ENCODE peak calls at places on chromosomes 12 and 14, in six cellular contexts. K is NCI-H1092, W is glomerular endothelial cell, R is T-helper 22 cell, X is WERI-Rb-1, L is GM19239. C is an unnamed sample.

GRCh38 chr12:17918013-17918412 is 172.0 kb downstream of the RERGL start:
- DNase-seq in K (no peak), W (no peak), R (no peak), X (no peak), L (no peak), C (no peak)

GRCh38 chr14:86788229-86788628 is 1204.8 kb downstream of the GALC start:
- DNase-seq in K (no peak), W (no peak), R (no peak), X (no peak), L (no peak), C (no peak)

GRCh38 chr12:64737539-64737938 is 21.7 kb downstream of the GNS start:
- DNase-seq in K (no peak), W (no peak), R (peak), X (no peak), L (no peak), C (no peak)

GRCh38 chr12:48985475-48985897 is 7.4 kb downstream of the WNT1 start:
- DNase-seq in K (no peak), W (no peak), R (no peak), X (no peak), L (no peak), C (no peak)

GRCh38 chr14:73467377-73467776 is 9.0 kb upstream of the NUMB start:
- DNase-seq in K (no peak), W (no peak), R (no peak), X (no peak), L (no peak), C (no peak)

GRCh38 chr14:68719634-68720384 is 73.1 kb downstream of the ZFP36L1 start:
- DNase-seq in K (no peak), W (no peak), R (no peak), X (no peak), L (no peak), C (no peak)

GRCh38 chr12:82942521-82942920 is 255.8 kb downstream of the TMTC2 start:
- DNase-seq in K (no peak), W (no peak), R (no peak), X (no peak), L (no peak), C (no peak)

GRCh38 chr12:97380440-97380839 is 82.2 kb upstream of the RMST start:
- DNase-seq in K (no peak), W (no peak), R (no peak), X (no peak), L (no peak), C (no peak)

GRCh38 chr12:19105468-19105867 is 24.1 kb upstream of the PLEKHA5 start:
- DNase-seq in K (peak), W (no peak), R (no peak), X (no peak), L (no peak), C (no peak)

GRCh38 chr12:76820888-76821482 is 57.1 kb downstream of the ZDHHC17 start:
- DNase-seq in K (no peak), W (no peak), R (no peak), X (peak), L (no peak), C (peak)

GRCh38 chr12:110537605-110538409 is 35.7 kb downstream of the RAD9B start:
- DNase-seq in K (no peak), W (no peak), R (no peak), X (no peak), L (no peak), C (no peak)

GRCh38 chr12:121970901-121971300 is 50.8 kb upstream of the BCL7A start:
- DNase-seq in K (no peak), W (no peak), R (no peak), X (no peak), L (no peak), C (no peak)

GRCh38 chr12:116423053-116423452 is 136.1 kb upstream of the MAP1LC3B2 start:
- DNase-seq in K (no peak), W (no peak), R (no peak), X (no peak), L (no peak), C (no peak)

GRCh38 chr12:52407918-52408317 is 1.8 kb upstream of the KRT82 start:
- DNase-seq in K (no peak), W (no peak), R (no peak), X (no peak), L (no peak), C (no peak)

GRCh38 chr12:70648191-70648590 is 11.0 kb upstream of the PTPRB start:
- DNase-seq in K (no peak), W (no peak), R (no peak), X (no peak), L (no peak), C (no peak)

GRCh38 chr12:6701078-6701768 is 608 bp upstream of the PIANP start:
- DNase-seq in K (no peak), W (no peak), R (no peak), X (no peak), L (no peak), C (no peak)

GRCh38 chr12:76183459-76184186 is 99.1 kb upstream of the NAP1L1 start:
- DNase-seq in K (no peak), W (peak), R (no peak), X (no peak), L (no peak), C (peak)

GRCh38 chr12:111069886-111070285 is 149.5 kb upstream of the MYL2 start:
- DNase-seq in K (no peak), W (no peak), R (no peak), X (no peak), L (no peak), C (no peak)

GRCh38 chr12:88035907-88036289 is 6.7 kb upstream of the C12orf50 start:
- DNase-seq in K (no peak), W (no peak), R (no peak), X (no peak), L (peak), C (no peak)

GRCh38 chr12:29879606-29880308 is 96.0 kb upstream of the TMTC1 start:
- DNase-seq in K (no peak), W (no peak), R (no peak), X (no peak), L (no peak), C (no peak)

GRCh38 chr14:55094630-55095157 is 34.4 kb upstream of the LGALS3 start:
- DNase-seq in K (no peak), W (no peak), R (no peak), X (no peak), L (no peak), C (no peak)

C was measured in A549.